ENCODE peak calls at places on chromosomes 3 and 15, in four cellular contexts. One of them, this sample, is unnamed.
A peak's percentile ranks its signal among the peaks of the same experiment; 100 is the strongest.

GRCh38 chr15:25810631-25811077 is 52.5 kb downstream of the ATP10A start:
- DNase-seq in GM12865: peak; percentile 13
- DNase-seq in CD8-positive, alpha-beta memory T cell: no peak
- DNase-seq in fibroblast of the aortic adventitia: no peak
- DNase-seq in this sample: no peak

GRCh38 chr3:129794319-129795201 is 99.0 kb downstream of the TMCC1 start:
- DNase-seq in CD8-positive, alpha-beta memory T cell: no peak
- DNase-seq in GM12865: peak; percentile 21
- DNase-seq in fibroblast of the aortic adventitia: peak; percentile 65
- DNase-seq in this sample: peak; percentile 15

GRCh38 chr15:95929232-95929846 is 401.2 kb upstream of the NR2F2 start:
- DNase-seq in GM12865: peak; percentile 72
- DNase-seq in CD8-positive, alpha-beta memory T cell: no peak
- DNase-seq in fibroblast of the aortic adventitia: no peak
- DNase-seq in this sample: no peak

GRCh38 chr15:97995192-97995591 is 34.7 kb downstream of the ARRDC4 start:
- DNase-seq in fibroblast of the aortic adventitia: no peak
- DNase-seq in GM12865: no peak
- DNase-seq in CD8-positive, alpha-beta memory T cell: no peak
- DNase-seq in this sample: no peak

GRCh38 chr15:76844096-76844495 is 61.0 kb downstream of the SCAPER start:
- DNase-seq in fibroblast of the aortic adventitia: peak; percentile 14
- DNase-seq in CD8-positive, alpha-beta memory T cell: no peak
- DNase-seq in GM12865: no peak
- DNase-seq in this sample: peak; percentile 55

GRCh38 chr15:60962087-60962486 is 267.0 kb downstream of the RORA start:
- DNase-seq in fibroblast of the aortic adventitia: no peak
- DNase-seq in GM12865: no peak
- DNase-seq in CD8-positive, alpha-beta memory T cell: no peak
- DNase-seq in this sample: no peak

GRCh38 chr15:79028411-79028964 is 62.1 kb downstream of the RASGRF1 start:
- DNase-seq in GM12865: peak; percentile 63
- DNase-seq in CD8-positive, alpha-beta memory T cell: no peak
- DNase-seq in fibroblast of the aortic adventitia: peak; percentile 32
- DNase-seq in this sample: peak; percentile 33

GRCh38 chr3:125357032-125357658 is 18.0 kb downstream of the ZNF148 start:
- DNase-seq in CD8-positive, alpha-beta memory T cell: peak; percentile 8
- DNase-seq in fibroblast of the aortic adventitia: peak; percentile 43
- DNase-seq in GM12865: peak; percentile 54
- DNase-seq in this sample: peak; percentile 27

GRCh38 chr15:22850055-22850454 is 11.6 kb downstream of the NIPA2 start:
- DNase-seq in CD8-positive, alpha-beta memory T cell: no peak
- DNase-seq in GM12865: no peak
- DNase-seq in fibroblast of the aortic adventitia: no peak
- DNase-seq in this sample: peak; percentile 42

GRCh38 chr3:174862101-174862500 is 3.0 kb downstream of the NAALADL2 start:
- DNase-seq in CD8-positive, alpha-beta memory T cell: no peak
- DNase-seq in fibroblast of the aortic adventitia: no peak
- DNase-seq in GM12865: peak; percentile 9
- DNase-seq in this sample: peak; percentile 6

GRCh38 chr3:150078983-150079739 is 108.5 kb upstream of the PFN2 start:
- DNase-seq in GM12865: no peak
- DNase-seq in fibroblast of the aortic adventitia: peak; percentile 87
- DNase-seq in CD8-positive, alpha-beta memory T cell: no peak
- DNase-seq in this sample: peak; percentile 93

GRCh38 chr3:72487078-72487765 is 361.0 kb downstream of the SHQ1 start:
- DNase-seq in fibroblast of the aortic adventitia: peak; percentile 82
- DNase-seq in GM12865: peak; percentile 74
- DNase-seq in CD8-positive, alpha-beta memory T cell: no peak
- DNase-seq in this sample: peak; percentile 82

GRCh38 chr15:66894986-66895780 is 170.2 kb upstream of the SMAD3 start:
- DNase-seq in CD8-positive, alpha-beta memory T cell: no peak
- DNase-seq in GM12865: no peak
- DNase-seq in fibroblast of the aortic adventitia: peak; percentile 63
- DNase-seq in this sample: peak; percentile 38

GRCh38 chr15:28098766-28099554 is at the start of gene OCA2:
- DNase-seq in CD8-positive, alpha-beta memory T cell: peak; percentile 69
- DNase-seq in fibroblast of the aortic adventitia: peak; percentile 12
- DNase-seq in GM12865: no peak
- DNase-seq in this sample: no peak

GRCh38 chr15:33074942-33075341 is 119.6 kb downstream of the FMN1 start:
- DNase-seq in GM12865: no peak
- DNase-seq in CD8-positive, alpha-beta memory T cell: no peak
- DNase-seq in fibroblast of the aortic adventitia: no peak
- DNase-seq in this sample: no peak

GRCh38 chr3:12235691-12236090 is 53.2 kb upstream of the PPARG start:
- DNase-seq in CD8-positive, alpha-beta memory T cell: no peak
- DNase-seq in fibroblast of the aortic adventitia: peak; percentile 59
- DNase-seq in GM12865: no peak
- DNase-seq in this sample: peak; percentile 56

GRCh38 chr15:38647683-38648082 is 83.1 kb upstream of the RASGRP1 start:
- DNase-seq in GM12865: no peak
- DNase-seq in CD8-positive, alpha-beta memory T cell: no peak
- DNase-seq in fibroblast of the aortic adventitia: peak; percentile 32
- DNase-seq in this sample: peak; percentile 25

GRCh38 chr15:70241561-70242320 is 144.0 kb upstream of the TLE3 start:
- DNase-seq in GM12865: no peak
- DNase-seq in fibroblast of the aortic adventitia: no peak
- DNase-seq in CD8-positive, alpha-beta memory T cell: no peak
- DNase-seq in this sample: no peak

GRCh38 chr3:57951106-57951882 is 56.9 kb upstream of the FLNB start:
- DNase-seq in fibroblast of the aortic adventitia: peak; percentile 82
- DNase-seq in CD8-positive, alpha-beta memory T cell: no peak
- DNase-seq in GM12865: no peak
- DNase-seq in this sample: peak; percentile 89

GRCh38 chr3:145650170-145650569 is 510.8 kb downstream of the PLOD2 start:
- DNase-seq in GM12865: no peak
- DNase-seq in fibroblast of the aortic adventitia: no peak
- DNase-seq in CD8-positive, alpha-beta memory T cell: no peak
- DNase-seq in this sample: no peak

GRCh38 chr15:50624616-50625168 is 61.9 kb downstream of the TRPM7 start:
- DNase-seq in fibroblast of the aortic adventitia: peak; percentile 46
- DNase-seq in GM12865: no peak
- DNase-seq in CD8-positive, alpha-beta memory T cell: no peak
- DNase-seq in this sample: no peak

GRCh38 chr3:168090306-168091085 is 5.2 kb downstream of the GOLIM4 start:
- DNase-seq in fibroblast of the aortic adventitia: peak; percentile 25
- DNase-seq in CD8-positive, alpha-beta memory T cell: no peak
- DNase-seq in GM12865: no peak
- DNase-seq in this sample: no peak

GRCh38 chr3:42080452-42080872 is 10.7 kb upstream of the TRAK1 start:
- DNase-seq in CD8-positive, alpha-beta memory T cell: no peak
- DNase-seq in GM12865: peak; percentile 38
- DNase-seq in fibroblast of the aortic adventitia: peak; percentile 77
- DNase-seq in this sample: peak; percentile 75

GRCh38 chr15:101118615-101119014 is 133.2 kb downstream of the CHSY1 start:
- DNase-seq in GM12865: no peak
- DNase-seq in CD8-positive, alpha-beta memory T cell: no peak
- DNase-seq in fibroblast of the aortic adventitia: no peak
- DNase-seq in this sample: no peak

GRCh38 chr3:126549861-126550487 is 8.8 kb downstream of the C3orf22 start:
- DNase-seq in fibroblast of the aortic adventitia: no peak
- DNase-seq in GM12865: no peak
- DNase-seq in CD8-positive, alpha-beta memory T cell: no peak
- DNase-seq in this sample: no peak

GRCh38 chr15:82093774-82094211 is 48.0 kb upstream of the MEX3B start:
- DNase-seq in GM12865: no peak
- DNase-seq in CD8-positive, alpha-beta memory T cell: no peak
- DNase-seq in fibroblast of the aortic adventitia: peak; percentile 74
- DNase-seq in this sample: peak; percentile 90

GRCh38 chr3:98733055-98733777 is 29.9 kb upstream of the ST3GAL6 start:
- DNase-seq in fibroblast of the aortic adventitia: peak; percentile 61
- DNase-seq in CD8-positive, alpha-beta memory T cell: no peak
- DNase-seq in GM12865: peak; percentile 59
- DNase-seq in this sample: no peak

GRCh38 chr3:10074666-10075065 is 33.4 kb downstream of the FANCD2OS start:
- DNase-seq in fibroblast of the aortic adventitia: no peak
- DNase-seq in GM12865: no peak
- DNase-seq in CD8-positive, alpha-beta memory T cell: no peak
- DNase-seq in this sample: no peak

GRCh38 chr15:70259030-70259424 is 161.3 kb upstream of the TLE3 start:
- DNase-seq in fibroblast of the aortic adventitia: peak; percentile 31
- DNase-seq in CD8-positive, alpha-beta memory T cell: peak; percentile 41
- DNase-seq in GM12865: peak; percentile 59
- DNase-seq in this sample: peak; percentile 59

GRCh38 chr15:57873564-57874209 is 167.2 kb downstream of the POLR2M start:
- DNase-seq in fibroblast of the aortic adventitia: peak; percentile 57
- DNase-seq in CD8-positive, alpha-beta memory T cell: no peak
- DNase-seq in GM12865: no peak
- DNase-seq in this sample: peak; percentile 23

GRCh38 chr3:71562938-71563337 is 20.6 kb downstream of the FOXP1 start:
- DNase-seq in fibroblast of the aortic adventitia: no peak
- DNase-seq in GM12865: no peak
- DNase-seq in CD8-positive, alpha-beta memory T cell: no peak
- DNase-seq in this sample: no peak

GRCh38 chr3:15454965-15455364 is 27.6 kb downstream of the EAF1 start:
- DNase-seq in GM12865: no peak
- DNase-seq in CD8-positive, alpha-beta memory T cell: no peak
- DNase-seq in fibroblast of the aortic adventitia: no peak
- DNase-seq in this sample: no peak

GRCh38 chr15:52378746-52379394 is 83.3 kb upstream of the MYO5C start:
- DNase-seq in fibroblast of the aortic adventitia: no peak
- DNase-seq in CD8-positive, alpha-beta memory T cell: no peak
- DNase-seq in GM12865: peak; percentile 84
- DNase-seq in this sample: no peak

GRCh38 chr3:107367353-107367752 is 9.9 kb upstream of the CCDC54 start:
- DNase-seq in CD8-positive, alpha-beta memory T cell: no peak
- DNase-seq in fibroblast of the aortic adventitia: peak; percentile 76
- DNase-seq in GM12865: no peak
- DNase-seq in this sample: peak; percentile 84

GRCh38 chr3:159775372-159775961 is 213.2 kb upstream of the IL12A start:
- DNase-seq in GM12865: no peak
- DNase-seq in fibroblast of the aortic adventitia: peak; percentile 70
- DNase-seq in CD8-positive, alpha-beta memory T cell: no peak
- DNase-seq in this sample: peak; percentile 67

GRCh38 chr15:98611031-98611430 is 37.3 kb upstream of the IGF1R start:
- DNase-seq in CD8-positive, alpha-beta memory T cell: no peak
- DNase-seq in fibroblast of the aortic adventitia: no peak
- DNase-seq in GM12865: no peak
- DNase-seq in this sample: no peak

GRCh38 chr3:85251766-85252165 is 293.0 kb downstream of the CADM2 start:
- DNase-seq in fibroblast of the aortic adventitia: no peak
- DNase-seq in GM12865: no peak
- DNase-seq in CD8-positive, alpha-beta memory T cell: no peak
- DNase-seq in this sample: no peak

GRCh38 chr3:85254738-85255137 is 295.9 kb downstream of the CADM2 start:
- DNase-seq in GM12865: no peak
- DNase-seq in fibroblast of the aortic adventitia: no peak
- DNase-seq in CD8-positive, alpha-beta memory T cell: no peak
- DNase-seq in this sample: no peak

GRCh38 chr3:85255954-85256353 is 297.2 kb downstream of the CADM2 start:
- DNase-seq in CD8-positive, alpha-beta memory T cell: no peak
- DNase-seq in fibroblast of the aortic adventitia: no peak
- DNase-seq in GM12865: no peak
- DNase-seq in this sample: no peak

GRCh38 chr3:85252686-85253085 is 293.9 kb downstream of the CADM2 start:
- DNase-seq in CD8-positive, alpha-beta memory T cell: no peak
- DNase-seq in GM12865: no peak
- DNase-seq in fibroblast of the aortic adventitia: no peak
- DNase-seq in this sample: no peak
- H3K4me3 ChIP-seq in CD8-positive, alpha-beta memory T cell: no peak overlapping the region
- H3K4me3 ChIP-seq in GM12865: no peak overlapping the region
- H3K4me3 ChIP-seq in fibroblast of the aortic adventitia: no peak overlapping the region
- H3K4me3 ChIP-seq in this sample: no peak overlapping the region

GRCh38 chr15:85795320-85795668 is 569 bp upstream of the KLHL25 start:
- DNase-seq in fibroblast of the aortic adventitia: no peak
- DNase-seq in GM12865: no peak
- DNase-seq in CD8-positive, alpha-beta memory T cell: no peak
- DNase-seq in this sample: no peak
- H3K4me3 ChIP-seq in fibroblast of the aortic adventitia: peak overlapping the region; percentile 64
- H3K4me3 ChIP-seq in GM12865: peak overlapping the region; percentile 43
- H3K4me3 ChIP-seq in CD8-positive, alpha-beta memory T cell: peak overlapping the region; percentile 70
- H3K4me3 ChIP-seq in this sample: peak overlapping the region; percentile 62

DNA sequence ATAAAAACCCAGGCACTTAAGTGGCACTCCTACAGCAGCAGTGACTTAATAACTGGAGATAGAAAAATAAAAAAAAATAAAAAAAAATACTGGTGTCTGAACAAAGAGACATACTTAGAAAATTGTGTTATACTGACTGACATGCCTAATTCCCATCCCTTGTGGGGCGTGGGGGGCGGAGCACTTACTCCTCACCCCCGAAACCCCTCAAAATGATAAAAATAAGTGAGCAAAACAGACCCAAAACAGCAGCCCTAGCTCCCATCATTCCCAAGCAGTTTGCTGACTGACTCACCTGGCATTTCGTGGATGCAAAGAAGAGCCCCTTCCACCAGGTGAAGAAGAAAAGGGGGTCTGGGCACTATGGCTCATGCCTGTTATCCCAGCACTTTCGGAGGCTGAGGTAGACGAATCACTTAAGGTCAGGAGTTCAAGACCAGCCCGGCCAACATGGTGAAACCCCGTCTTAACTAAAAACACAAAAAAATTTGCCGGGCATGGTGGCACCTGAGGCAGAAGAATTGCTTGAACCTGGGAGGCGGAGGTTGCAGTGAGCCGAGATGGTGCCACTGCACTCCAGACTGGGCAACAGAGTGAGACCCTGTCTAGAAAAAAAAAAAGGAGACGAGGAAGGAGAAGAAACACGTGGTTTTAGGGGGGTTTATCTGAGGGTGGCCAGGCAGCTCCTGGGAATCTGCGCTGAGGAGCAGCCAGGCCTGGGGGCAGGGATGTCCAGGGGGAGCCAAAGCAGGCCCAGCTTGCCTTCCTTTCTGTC is 50.8 kb upstream of the BLM start:
- DNase-seq in CD8-positive, alpha-beta memory T cell: no peak
- DNase-seq in fibroblast of the aortic adventitia: no peak
- DNase-seq in GM12865: no peak
- DNase-seq in this sample: no peak
- H3K4me3 ChIP-seq in CD8-positive, alpha-beta memory T cell: no peak overlapping the region
- H3K4me3 ChIP-seq in fibroblast of the aortic adventitia: peak overlapping the region; percentile 72
- H3K4me3 ChIP-seq in GM12865: peak overlapping the region; percentile 75
- H3K4me3 ChIP-seq in this sample: peak overlapping the region; percentile 58

DNA sequence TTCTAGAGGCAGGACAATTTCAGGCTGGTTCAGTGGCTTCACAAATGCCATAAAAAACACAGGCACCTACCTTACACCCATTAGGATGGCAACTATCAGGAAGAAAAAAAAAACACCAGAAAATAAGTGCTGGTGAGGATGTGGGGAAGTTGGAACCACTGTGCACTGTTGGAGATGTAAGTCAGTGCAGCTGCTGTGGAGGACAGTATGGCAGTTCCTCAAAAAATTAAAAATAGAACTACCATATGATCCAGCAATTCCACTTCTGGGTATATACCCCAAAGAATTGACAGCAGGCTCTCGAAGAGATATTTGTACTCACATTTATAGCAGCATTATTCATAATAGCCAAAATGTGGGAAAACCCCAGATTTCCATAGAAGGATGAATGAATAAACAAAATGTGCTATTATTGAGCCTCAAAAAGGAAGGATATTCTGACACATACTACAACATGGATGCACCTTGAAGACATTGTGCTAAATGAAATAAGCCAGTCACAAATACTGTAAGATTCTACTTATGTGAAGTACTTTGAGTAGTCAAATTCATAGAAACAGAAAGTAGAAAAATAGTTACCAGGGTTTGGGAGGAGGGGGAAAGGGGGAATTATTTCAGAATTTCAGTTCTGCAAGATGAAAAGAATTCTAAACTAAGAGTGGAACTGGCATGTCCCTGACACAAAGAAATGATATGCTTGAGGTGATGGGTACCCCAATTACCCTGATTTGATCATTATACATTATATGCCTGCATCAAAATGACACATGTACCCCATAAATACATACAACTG is 40.9 kb downstream of the NR1D2 start:
- DNase-seq in GM12865: peak; percentile 40
- DNase-seq in CD8-positive, alpha-beta memory T cell: no peak
- DNase-seq in fibroblast of the aortic adventitia: no peak
- DNase-seq in this sample: no peak
- H3K4me3 ChIP-seq in GM12865: no peak overlapping the region
- H3K4me3 ChIP-seq in CD8-positive, alpha-beta memory T cell: no peak overlapping the region
- H3K4me3 ChIP-seq in fibroblast of the aortic adventitia: no peak overlapping the region
- H3K4me3 ChIP-seq in this sample: no peak overlapping the region